ENCODE peak calls at places on chromosomes 16 and 17, in eight cellular contexts. U, I, E, K, G, B, Z and N are unnamed samples.

GRCh38 chr16:54630284-54630967 is 300.2 kb upstream of the IRX5 start:
- DNase-seq in E (no peak), G (no peak), B (no peak), Z (no peak), U (no peak), I (no peak), K (peak; percentile 45), N (no peak)

GRCh38 chr16:4936991-4937781 is at the start of gene PPL:
- DNase-seq in Z (peak; percentile 91), G (peak; percentile 82), U (no peak), B (peak; percentile 65), I (no peak), E (peak; percentile 95), K (no peak), N (no peak)

GRCh38 chr17:18031955-18032354 is 7.0 kb downstream of the ATPAF2 start:
- DNase-seq in I (no peak), U (no peak), K (peak; percentile 59), B (no peak), Z (no peak), G (no peak), E (no peak), N (no peak)

GRCh38 chr16:27704252-27704651 is 154.3 kb downstream of the KATNIP start:
- DNase-seq in E (no peak), G (no peak), U (no peak), I (no peak), B (no peak), K (no peak), Z (no peak), N (no peak)

GRCh38 chr16:7422489-7422888 is 89.8 kb downstream of the RBFOX1 start:
- DNase-seq in B (no peak), U (no peak), I (no peak), G (no peak), E (no peak), Z (no peak), K (no peak), N (no peak)

GRCh38 chr17:7408341-7408740 is 696 bp downstream of the NLGN2 start:
- DNase-seq in K (no peak), Z (no peak), G (no peak), E (no peak), B (no peak), I (no peak), U (peak; percentile 34), N (no peak)

GRCh38 chr16:4327782-4328579 is 12.1 kb downstream of the GLIS2 start:
- DNase-seq in U (peak; percentile 42), Z (peak; percentile 81), E (peak; percentile 84), K (peak; percentile 63), B (peak; percentile 75), I (no peak), G (peak; percentile 88), N (peak; percentile 89)

GRCh38 chr17:48841395-48841831 is 10.6 kb downstream of the CALCOCO2 start:
- DNase-seq in K (peak; percentile 59), B (no peak), U (peak; percentile 56), I (no peak), Z (no peak), E (no peak), G (no peak), N (no peak)

GRCh38 chr17:62573480-62574117 is 53.9 kb upstream of the MRC2 start:
- DNase-seq in Z (no peak), E (no peak), I (no peak), B (no peak), U (no peak), G (no peak), K (peak; percentile 4), N (no peak)

GRCh38 chr17:62576382-62576781 is 51.1 kb upstream of the MRC2 start:
- DNase-seq in G (no peak), K (no peak), E (no peak), I (no peak), Z (no peak), B (no peak), U (no peak), N (no peak)

GRCh38 chr17:62581769-62582168 is 45.7 kb upstream of the MRC2 start:
- DNase-seq in K (peak; percentile 26), E (no peak), U (no peak), I (no peak), Z (no peak), B (no peak), G (no peak), N (no peak)

GRCh38 chr17:62580947-62581346 is 46.5 kb upstream of the MRC2 start:
- DNase-seq in U (no peak), K (no peak), Z (no peak), E (no peak), G (no peak), B (no peak), I (no peak), N (no peak)

GRCh38 chr17:62578757-62579487 is 48.5 kb upstream of the MRC2 start:
- DNase-seq in Z (no peak), G (no peak), U (no peak), E (no peak), B (no peak), I (no peak), K (no peak), N (no peak)
- H3K36me3 ChIP-seq in Z (peaks cover 16% of the 10 kb centered on the region), G (peaks cover 95% of the 10 kb centered on the region), U (peaks cover 6% of the 10 kb centered on the region), E (no peaks in the 10 kb centered on the region), B (peaks cover 98% of the 10 kb centered on the region), I (peaks cover 14% of the 10 kb centered on the region), K (peaks cover 2% of the 10 kb centered on the region), N (peaks cover 40% of the 10 kb centered on the region)

GRCh38 chr17:3961564-3962047 is 2.6 kb downstream of the ATP2A3 start:
- DNase-seq in E (no peak), G (no peak), Z (no peak), K (no peak), U (peak; percentile 31), I (no peak), B (no peak), N (no peak)

GRCh38 chr17:3965123-3965800 is 1.0 kb upstream of the ATP2A3 start:
- DNase-seq in U (peak; percentile 69), E (no peak), K (peak; percentile 25), B (peak; percentile 48), G (no peak), I (no peak), Z (peak; percentile 81), N (peak; percentile 37)

GRCh38 chr17:3964203-3965122 is at the start of gene ATP2A3:
- DNase-seq in Z (no peak), K (no peak), E (no peak), B (no peak), U (peak; percentile 72), G (no peak), I (no peak), N (no peak)

GRCh38 chr17:3962217-3963069 is 1.8 kb downstream of the ATP2A3 start:
- DNase-seq in K (no peak), G (no peak), E (no peak), Z (no peak), U (no peak), I (no peak), B (no peak), N (no peak)

DNA sequence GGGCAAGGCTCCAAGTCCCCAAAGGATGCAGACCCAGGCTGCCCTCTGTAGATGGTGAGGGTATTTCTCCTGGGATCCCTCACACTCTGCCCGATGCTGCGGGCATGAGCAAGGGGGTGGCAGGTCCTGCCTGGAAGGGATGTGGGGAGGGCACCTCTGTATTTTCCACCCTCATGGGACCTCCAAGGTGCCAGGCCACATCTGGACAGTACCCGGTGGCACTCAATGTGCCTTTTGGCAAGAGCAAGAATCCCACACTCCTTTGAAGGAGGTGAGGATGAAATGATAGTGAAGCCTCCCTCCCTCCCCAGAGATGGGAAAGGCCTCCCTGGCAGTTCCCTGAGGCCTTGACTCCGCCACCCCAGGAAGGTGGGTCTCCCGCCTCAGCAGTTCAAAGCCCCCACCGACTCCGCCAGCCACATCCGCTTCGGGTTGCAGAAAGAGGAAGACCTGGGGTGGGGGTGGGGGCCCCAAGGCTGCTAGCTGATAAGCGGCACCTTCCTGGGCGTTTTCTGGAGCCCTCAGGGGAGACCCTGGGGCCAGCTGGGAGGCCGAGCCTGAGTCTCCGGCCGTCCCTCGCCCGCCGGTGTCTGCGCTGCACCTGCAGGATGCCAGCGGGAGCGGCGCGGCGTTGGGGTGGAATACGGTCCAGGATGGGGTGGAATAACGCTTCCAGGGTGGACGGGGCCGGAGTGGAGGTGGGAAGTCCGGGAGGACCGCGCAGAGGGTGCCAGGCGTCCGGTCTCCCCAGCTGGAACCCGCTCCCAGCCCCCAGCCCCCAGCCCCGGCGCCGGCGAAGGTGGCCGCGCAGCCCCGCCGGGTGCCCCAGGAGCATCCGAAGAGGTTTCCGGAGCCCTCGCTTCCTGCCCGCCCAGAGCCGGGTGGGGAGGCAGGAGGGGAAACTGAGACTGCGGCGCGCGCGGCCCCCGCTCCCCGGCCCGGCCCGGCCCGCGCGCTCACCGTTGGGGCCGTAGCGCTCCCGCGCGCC is 729 bp downstream of the ATP2A3 start:
- DNase-seq in I (no peak), Z (no peak), U (peak; percentile 80), E (no peak), G (no peak), K (no peak), B (no peak), N (no peak)
- H3K36me3 ChIP-seq in I (no peaks in the 10 kb centered on the region), Z (no peaks in the 10 kb centered on the region), U (peaks cover 5% of the 10 kb centered on the region), E (no peaks in the 10 kb centered on the region), G (no peaks in the 10 kb centered on the region), K (no peaks in the 10 kb centered on the region), B (no peaks in the 10 kb centered on the region), N (no peaks in the 10 kb centered on the region)

DNA sequence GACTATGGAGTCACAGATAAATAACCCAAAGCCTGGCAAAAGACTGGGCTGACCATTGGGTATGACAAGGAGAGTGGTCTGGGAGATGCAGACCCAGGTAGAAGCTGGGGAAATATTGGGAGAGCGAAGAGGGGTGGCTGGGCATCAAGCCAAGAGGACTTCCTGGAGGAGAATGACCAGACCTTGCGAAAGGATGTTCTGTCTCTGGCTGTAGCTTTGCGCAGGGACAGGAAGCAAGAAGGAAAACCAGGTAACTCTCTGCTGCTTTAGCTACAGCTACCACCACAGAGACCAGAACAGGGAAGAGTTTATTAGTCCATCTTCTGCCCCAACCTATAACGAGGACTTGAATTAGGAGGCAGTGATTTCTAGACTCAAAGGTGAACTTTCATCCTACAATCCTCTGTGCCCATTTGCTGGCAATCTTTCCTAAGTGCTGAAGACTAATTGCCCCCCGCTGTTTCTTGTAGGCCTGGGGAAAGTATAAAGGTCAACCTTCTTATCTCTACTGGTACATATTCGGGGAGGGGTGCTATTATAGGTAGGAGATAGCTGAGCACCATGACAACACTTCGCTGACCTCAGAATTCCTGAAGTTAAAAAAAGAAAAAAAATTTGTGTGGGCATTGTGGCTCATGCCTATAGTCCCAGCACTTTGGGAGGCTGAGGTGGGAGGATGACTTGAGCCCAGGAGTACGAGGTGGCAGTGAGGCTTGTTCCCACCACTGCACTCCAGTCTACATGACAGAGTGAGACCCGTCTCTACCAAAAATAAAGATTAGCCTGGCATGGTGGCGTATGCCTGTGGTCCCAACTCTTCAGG is 19.1 kb upstream of the KIFC3 start:
- DNase-seq in G (no peak), I (no peak), Z (no peak), E (no peak), K (no peak), U (no peak), B (no peak), N (no peak)
- H3K36me3 ChIP-seq in G (no peaks in the 10 kb centered on the region), I (no peaks in the 10 kb centered on the region), Z (no peaks in the 10 kb centered on the region), E (no peaks in the 10 kb centered on the region), K (no peaks in the 10 kb centered on the region), U (no peaks in the 10 kb centered on the region), B (no peaks in the 10 kb centered on the region), N (no peaks in the 10 kb centered on the region)

GRCh38 chr16:84081446-84081989 is 35.2 kb downstream of the MBTPS1 start:
- DNase-seq in B (no peak), K (no peak), Z (no peak), U (no peak), G (no peak), E (no peak), I (no peak), N (no peak)

GRCh38 chr16:84080378-84080777 is 36.4 kb downstream of the MBTPS1 start:
- DNase-seq in E (no peak), I (no peak), Z (no peak), K (no peak), B (no peak), U (no peak), G (peak; percentile 76), N (no peak)

GRCh38 chr16:84082110-84082509 is 34.6 kb downstream of the MBTPS1 start:
- DNase-seq in G (no peak), E (no peak), U (no peak), B (no peak), Z (no peak), K (no peak), I (no peak), N (no peak)

GRCh38 chr16:84079664-84080063 is 37.1 kb upstream of the SLC38A8 start:
- DNase-seq in G (no peak), B (no peak), I (no peak), K (no peak), U (no peak), E (no peak), Z (no peak), N (no peak)

GRCh38 chr16:84080813-84081212 is 35.9 kb downstream of the MBTPS1 start:
- DNase-seq in E (no peak), I (no peak), U (no peak), B (no peak), Z (no peak), G (no peak), K (no peak), N (no peak)
- H3K36me3 ChIP-seq in E (peaks cover 3% of the 10 kb centered on the region), I (peaks cover 5% of the 10 kb centered on the region), U (peaks cover 65% of the 10 kb centered on the region), B (peaks cover 93% of the 10 kb centered on the region), Z (peaks cover 7% of the 10 kb centered on the region), G (peaks cover 93% of the 10 kb centered on the region), K (peaks cover 10% of the 10 kb centered on the region), N (peaks cover 49% of the 10 kb centered on the region)